ENCODE peak calls at places on chromosomes 16 and 17, in eight cellular contexts. N is T47D; F is activated CD4-positive, alpha-beta T cell treated with anti-CD3 and anti-CD28 coated beads for 48 hours; Y is NCI-H446; I is colonic mucosa; L is fibroblast of the aortic adventitia; O is amniotic stem cell; R is HL-60. S is an unnamed sample.

GRCh38 chr17:4948997-4949320 is 629 bp upstream of the PFN1 start:
- DNase-seq in N (peak), F (peak), Y (no peak), I (peak), L (peak), O (peak), R (peak), S (no peak)

GRCh38 chr17:78789663-78790181 is 7.6 kb upstream of the CYTH1 start:
- DNase-seq in N (no peak), F (no peak), Y (peak), I (peak), L (peak), O (peak), R (no peak), S (no peak)

GRCh38 chr16:30027588-30028437 is 3.3 kb downstream of the TLCD3B start:
- DNase-seq in N (no peak), F (no peak), Y (no peak), I (no peak), L (no peak), O (no peak), R (no peak), S (no peak)

GRCh38 chr17:74339537-74340195 is 13.6 kb downstream of the KIF19 start:
- DNase-seq in N (no peak), F (no peak), Y (no peak), I (no peak), L (no peak), O (no peak), R (no peak), S (no peak)

GRCh38 chr17:41824086-41824485 is 11.3 kb downstream of the FKBP10 start:
- DNase-seq in N (no peak), F (no peak), Y (no peak), I (no peak), L (peak), O (no peak), R (no peak), S (no peak)

GRCh38 chr16:26951950-26952349 is 114.8 kb upstream of the C16orf82 start:
- DNase-seq in N (no peak), F (no peak), Y (no peak), I (no peak), L (no peak), O (no peak), R (no peak), S (no peak)

GRCh38 chr17:75313941-75314550 is 24.8 kb upstream of the SLC25A19 start:
- DNase-seq in N (no peak), F (no peak), Y (no peak), I (no peak), L (peak), O (no peak), R (peak), S (peak)

GRCh38 chr17:17067277-17067676 is 25.0 kb downstream of the MPRIP start:
- DNase-seq in N (no peak), F (no peak), Y (no peak), I (no peak), L (peak), O (no peak), R (no peak), S (no peak)

GRCh38 chr16:57677622-57678369 is 9.7 kb downstream of the ADGRG3 start:
- DNase-seq in N (no peak), F (no peak), Y (no peak), I (no peak), L (no peak), O (no peak), R (no peak), S (no peak)

GRCh38 chr16:89455692-89456091 is 34.7 kb downstream of the ANKRD11 start:
- DNase-seq in N (no peak), F (no peak), Y (no peak), I (no peak), L (no peak), O (no peak), R (no peak), S (no peak)

GRCh38 chr16:22614271-22614947 is 103.7 kb downstream of the NPIPB5 start:
- DNase-seq in N (no peak), F (no peak), Y (no peak), I (peak), L (no peak), O (no peak), R (no peak), S (no peak)

GRCh38 chr16:88706288-88706964 is at the start of the genes CTU2 and RNF166:
- DNase-seq in N (peak), F (peak), Y (peak), I (peak), L (peak), O (peak), R (peak), S (no peak)

GRCh38 chr17:284676-285355 is 67.8 kb downstream of the RPH3AL start:
- DNase-seq in N (no peak), F (no peak), Y (no peak), I (no peak), L (no peak), O (no peak), R (no peak), S (no peak)

GRCh38 chr16:75063549-75064082 is 53.0 kb downstream of the LDHD start:
- DNase-seq in N (no peak), F (no peak), Y (no peak), I (no peak), L (no peak), O (no peak), R (no peak), S (no peak)

GRCh38 chr17:70987867-70988340 is 818.6 kb downstream of the KCNJ2 start:
- DNase-seq in N (no peak), F (no peak), Y (no peak), I (no peak), L (no peak), O (no peak), R (no peak), S (no peak)

GRCh38 chr17:31428512-31428911 is 37.0 kb downstream of the RAB11FIP4 start:
- DNase-seq in N (no peak), F (no peak), Y (no peak), I (no peak), L (no peak), O (no peak), R (no peak), S (no peak)

GRCh38 chr16:24851700-24852099 is 5.9 kb downstream of the SLC5A11 start:
- DNase-seq in N (no peak), F (peak), Y (no peak), I (no peak), L (peak), O (no peak), R (no peak), S (no peak)

S was measured in SIG-M5.